ENCODE peak calls at places on chromosomes 11 and 22, in five cellular contexts. P is lower lobe of right lung, M is fibroblast of lung, K is upper lobe of right lung, U is PC-3. W is an unnamed sample.

GRCh38 chr22:38733329-38734202 is 22.2 kb downstream of the SUN2 start:
- DNase-seq in P (no peak), M (peak; percentile 18), K (peak; percentile 76), U (peak; percentile 29), W (peak; percentile 69)

GRCh38 chr11:47983464-47984397 is 3.4 kb downstream of the PTPRJ start:
- DNase-seq in P (no peak), M (peak; percentile 57), K (no peak), U (peak; percentile 67), W (no peak)

GRCh38 chr11:71086687-71087258 is 165.6 kb downstream of the SHANK2 start:
- DNase-seq in P (no peak), M (no peak), K (no peak), U (peak; percentile 63), W (peak; percentile 79)

GRCh38 chr11:1505480-1505879 is 18.9 kb upstream of the MOB2 start:
- DNase-seq in P (peak; percentile 19), M (no peak), K (no peak), U (no peak), W (no peak)

GRCh38 chr11:46523290-46523689 is 70.5 kb downstream of the AMBRA1 start:
- DNase-seq in P (no peak), M (no peak), K (no peak), U (no peak), W (no peak)

GRCh38 chr11:2927851-2928604 is 1.2 kb downstream of the PHLDA2 start:
- DNase-seq in P (peak; percentile 43), M (peak; percentile 48), K (peak; percentile 63), U (peak; percentile 41), W (no peak)

GRCh38 chr11:46332568-46333128 is 14.6 kb upstream of the DGKZ start:
- DNase-seq in P (peak; percentile 45), M (no peak), K (no peak), U (no peak), W (no peak)

GRCh38 chr11:20991471-20991870 is 322.1 kb downstream of the NELL1 start:
- DNase-seq in P (no peak), M (no peak), K (no peak), U (no peak), W (no peak)

GRCh38 chr11:75333807-75334140 is 17.7 kb downstream of the ARRB1 start:
- DNase-seq in P (no peak), M (no peak), K (no peak), U (no peak), W (no peak)

GRCh38 chr22:17118342-17118741 is 2.8 kb downstream of the TMEM121B start:
- DNase-seq in P (no peak), M (no peak), K (no peak), U (no peak), W (no peak)

GRCh38 chr22:17119481-17120202 is 1.5 kb downstream of the TMEM121B start:
- DNase-seq in P (no peak), M (no peak), K (no peak), U (peak; percentile 3), W (no peak)

GRCh38 chr22:17121235-17122195 is at the start of gene TMEM121B:
- DNase-seq in P (peak; percentile 78), M (peak; percentile 66), K (peak; percentile 82), U (no peak), W (peak; percentile 77)

GRCh38 chr22:17120711-17121234 is 387 bp downstream of the TMEM121B start:
- DNase-seq in P (no peak), M (peak; percentile 8), K (no peak), U (no peak), W (no peak)

DNA sequence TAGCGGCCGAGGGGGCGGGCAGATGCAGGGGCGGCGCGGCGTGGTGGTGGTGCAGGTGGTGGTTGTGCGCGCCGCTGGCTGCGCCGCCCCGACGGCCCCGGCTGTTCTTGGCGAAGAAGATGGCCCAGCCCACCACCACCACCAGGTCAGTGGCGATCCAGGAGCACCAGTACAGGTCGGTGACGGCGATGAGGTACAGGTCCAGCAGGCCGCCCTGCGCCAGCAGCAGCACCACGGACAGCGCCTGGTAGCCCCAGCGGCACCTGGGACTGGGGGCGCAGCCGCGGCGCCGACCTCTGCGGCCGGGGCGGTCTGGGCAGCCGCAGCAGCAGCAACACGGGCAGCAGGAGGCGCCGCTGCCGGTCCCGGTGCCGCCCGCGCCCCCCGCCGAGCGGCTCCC is 879 bp downstream of the TMEM121B start:
- DNase-seq in P (peak; percentile 71), M (peak; percentile 36), K (peak; percentile 78), U (no peak), W (peak; percentile 73)
- TF ChIP-seq CTCF in P (no peak), M (no peak), K (no peak), U (no peak), W (no peak)

GRCh38 chr11:44627911-44628729 is 62.7 kb downstream of the CD82 start:
- DNase-seq in P (peak; percentile 70), M (peak; percentile 72), K (peak; percentile 76), U (no peak), W (no peak)
- H3K4me3 ChIP-seq in P (no peak overlapping the region), M (no peak overlapping the region), K (no peak overlapping the region), U (no peak overlapping the region), W (no peak overlapping the region)

GRCh38 chr22:36123673-36124630 is 36.6 kb downstream of the APOL3 start:
- DNase-seq in P (peak; percentile 98), M (peak; percentile 94), K (peak; percentile 98), U (peak; percentile 92), W (peak; percentile 92)
- TF ChIP-seq CTCF in P (peak; percentile 99), M (peak; percentile 95), K (peak; percentile 97), U (peak; percentile 91), W (peak; percentile 92)

DNA sequence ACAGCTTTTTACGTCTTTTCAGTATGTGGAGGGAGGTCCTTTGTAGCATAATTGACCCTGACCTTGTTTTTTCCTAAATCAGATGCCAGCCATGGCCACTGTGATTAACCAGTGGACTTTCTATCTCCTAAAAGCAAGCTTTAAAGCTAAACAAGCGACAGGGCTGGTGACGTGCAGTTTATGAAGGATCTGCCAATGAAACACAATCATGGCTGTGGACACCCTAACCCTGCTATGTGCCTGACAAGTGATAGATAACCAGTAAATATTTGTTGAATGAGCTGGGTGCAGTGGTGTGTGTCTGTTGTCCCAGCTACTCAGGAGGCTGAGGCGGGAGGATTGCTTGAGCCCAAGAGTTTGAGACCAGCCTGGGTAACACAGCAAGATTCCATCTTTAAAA is 64.2 kb downstream of the LIF start:
- DNase-seq in P (no peak), M (peak; percentile 36), K (no peak), U (no peak), W (no peak)
- H3K4me3 ChIP-seq in P (no peak overlapping the region), M (no peak overlapping the region), K (no peak overlapping the region), U (no peak overlapping the region), W (no peak overlapping the region)

W was measured in Caco-2.